ENCODE peak calls at places on chromosome 17, in nine cellular contexts. B is HepG2, T is A549, E is GM23338, I is HCT116, F is GM12878, Q is SK-N-SH, W is K562, N is Panc1. S is an unnamed sample.

GRCh38 chr17:30947796-30948195 is 23.0 kb upstream of the RNF135 start:
- DNase-seq in W (no peak), Q (no peak), B (no peak), I (no peak), N (no peak), F (no peak), E (no peak), T (no peak), S (no peak)

GRCh38 chr17:75894049-75894742 is 2.6 kb downstream of the TRIM65 start:
- DNase-seq in F (no peak), I (no peak), W (no peak), Q (no peak), B (peak), E (peak), T (no peak), N (no peak), S (no peak)

GRCh38 chr17:17819561-17819995 is 17.2 kb downstream of the SREBF1 start:
- DNase-seq in W (peak), T (peak), Q (peak), F (peak), I (no peak), B (peak), N (no peak), E (peak), S (no peak)

GRCh38 chr17:29613856-29614255 is 8.9 kb downstream of the CORO6 start:
- DNase-seq in F (no peak), I (no peak), N (no peak), Q (no peak), E (peak), T (no peak), W (no peak), B (no peak), S (no peak)

GRCh38 chr17:59365383-59365981 is 34.0 kb downstream of the YPEL2 start:
- DNase-seq in N (no peak), B (peak), W (peak), E (no peak), F (no peak), I (no peak), T (no peak), Q (peak), S (no peak)

GRCh38 chr17:35313875-35314409 is 59.5 kb downstream of the SLFN11 start:
- DNase-seq in W (peak), F (no peak), N (no peak), Q (peak), T (no peak), I (no peak), B (no peak), E (peak), S (no peak)

GRCh38 chr17:28261219-28261618 is 57.8 kb upstream of the TMEM97 start:
- DNase-seq in I (no peak), B (no peak), F (no peak), W (no peak), E (no peak), T (no peak), Q (no peak), N (no peak), S (no peak)

GRCh38 chr17:75748706-75749105 is 16.3 kb downstream of the GALK1 start:
- DNase-seq in F (no peak), T (no peak), Q (no peak), B (no peak), E (no peak), W (no peak), N (no peak), I (no peak), S (no peak)

GRCh38 chr17:7235693-7236665 is 1.7 kb upstream of the DVL2 start:
- DNase-seq in T (no peak), B (no peak), E (no peak), F (no peak), N (no peak), Q (no peak), W (peak), I (no peak), S (no peak)

DNA sequence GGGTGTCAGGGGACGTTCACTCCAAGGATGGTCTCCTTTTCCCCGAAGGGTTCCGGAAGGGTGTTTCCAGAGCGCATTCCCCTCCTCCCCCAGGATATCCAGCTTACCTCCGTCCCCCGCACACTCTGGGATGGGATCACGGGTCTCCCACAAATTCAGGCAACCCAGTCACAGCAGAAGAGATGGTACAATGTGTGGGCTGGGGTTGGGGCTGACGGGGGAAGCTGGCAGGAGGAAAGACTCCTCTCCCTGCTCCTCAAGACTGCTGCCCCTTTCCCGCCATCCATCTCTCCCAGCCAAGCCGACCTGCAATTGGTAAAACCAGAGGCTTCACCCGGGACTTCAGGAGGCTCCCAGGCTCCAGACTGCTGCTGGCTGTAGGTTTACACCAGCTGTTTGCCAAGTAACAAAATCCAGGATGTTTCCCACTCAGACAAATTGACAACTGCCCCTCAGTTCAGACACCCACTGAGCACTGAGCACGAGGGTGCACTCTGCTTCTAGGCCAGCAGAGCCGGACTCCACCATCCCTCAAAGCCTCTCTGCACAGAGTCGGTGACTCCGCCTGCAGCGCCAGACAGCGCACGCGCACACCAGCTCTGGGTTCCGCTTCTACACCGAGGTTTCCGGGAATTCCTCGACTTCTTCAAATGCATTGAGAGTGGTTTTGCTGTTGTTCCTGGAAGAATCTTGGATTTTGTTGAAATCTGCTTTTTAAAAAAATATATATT is 37.7 kb downstream of the ASPA start:
- DNase-seq in E (no peak), N (no peak), W (peak), B (no peak), T (no peak), Q (no peak), F (no peak), I (no peak), S (no peak)
- H3K4me3 ChIP-seq in E (no peak), N (no peak), W (no peak), B (no peak), T (no peak), Q (no peak), F (no peak), I (no peak), S (no peak)

GRCh38 chr17:63451150-63451549 is 5.0 kb upstream of the CYB561 start:
- DNase-seq in Q (no peak), F (no peak), W (no peak), B (no peak), N (no peak), T (no peak), E (no peak), I (no peak), S (no peak)
- TF ChIP-seq REST in Q (no peak), F (no peak), W (no peak), B (no peak), N (no peak), T (no peak), E (no peak), I (no peak), S (no peak)

DNA sequence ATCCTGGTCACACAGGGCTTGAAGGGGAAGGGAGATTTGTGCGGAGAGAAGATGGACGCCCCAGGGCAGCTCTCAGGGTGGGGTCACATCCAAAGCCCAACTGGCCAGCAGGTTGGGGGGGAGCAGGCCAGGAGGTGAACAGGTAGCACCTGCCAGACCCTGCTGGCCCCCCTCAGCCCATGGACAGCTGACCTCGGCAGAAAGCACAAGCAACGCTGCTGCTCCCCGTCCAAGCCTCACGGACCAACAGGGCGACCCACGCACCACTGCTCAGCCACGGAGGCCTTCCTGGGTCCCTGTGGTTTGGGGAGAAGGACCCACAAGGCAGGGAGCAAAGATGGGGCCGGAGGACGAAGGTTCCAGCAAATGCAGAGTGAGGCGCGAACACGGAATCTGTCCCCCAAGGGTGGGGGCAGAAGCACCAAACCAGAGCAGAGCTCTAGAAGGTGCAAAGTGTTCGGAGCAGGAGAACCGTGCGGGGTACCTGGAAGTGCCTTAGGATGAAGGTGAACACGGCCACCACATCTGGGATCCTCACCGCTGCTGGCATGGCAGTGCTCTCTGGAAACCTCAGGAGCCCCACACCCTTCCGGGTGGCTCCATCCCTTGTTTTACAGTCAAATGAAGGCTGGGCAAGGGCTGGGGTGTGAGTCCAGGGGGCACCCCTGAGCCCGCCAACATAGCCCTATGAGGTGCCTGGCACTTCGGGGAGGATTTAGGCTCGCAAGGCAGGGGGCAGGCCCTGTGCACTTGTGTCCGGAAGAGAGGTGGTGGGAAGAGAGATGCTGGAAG is 17.9 kb downstream of the CEP295NL start:
- DNase-seq in N (no peak), T (no peak), B (no peak), F (no peak), Q (peak), W (no peak), I (no peak), E (no peak), S (no peak)
- H3K4me3 ChIP-seq in N (no peak), T (no peak), B (no peak), F (no peak), Q (no peak), W (no peak), I (no peak), E (no peak), S (no peak)

DNA sequence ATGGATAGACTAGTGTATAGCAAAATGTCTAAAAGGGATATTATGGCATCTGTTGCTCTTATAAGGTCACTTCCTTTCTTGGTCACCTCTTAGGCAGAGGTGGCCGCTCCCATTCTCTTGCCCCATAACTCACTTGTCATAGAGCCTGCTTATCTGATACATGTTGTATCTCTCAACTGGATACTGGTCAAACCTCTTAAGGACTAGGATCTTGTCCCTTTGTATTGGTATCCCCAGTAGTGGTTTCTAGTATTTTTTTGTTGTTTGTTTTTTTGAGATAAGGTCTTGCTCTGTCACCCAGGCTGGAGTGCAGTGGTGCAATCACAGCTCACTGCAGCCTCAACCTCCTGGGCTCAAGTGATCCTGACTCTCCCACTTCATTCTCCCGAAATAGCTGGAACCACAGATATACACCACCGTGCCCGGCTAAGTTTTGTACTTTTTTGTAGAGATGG is 27.0 kb downstream of the ZSWIM7 start:
- DNase-seq in I (no peak), F (no peak), W (no peak), N (no peak), Q (no peak), E (no peak), T (no peak), B (no peak), S (no peak)
- TF ChIP-seq REST in I (no peak), F (no peak), W (no peak), N (no peak), Q (no peak), E (no peak), T (no peak), B (no peak), S (no peak)

GRCh38 chr17:50136096-50136687 is 6.2 kb upstream of the SAMD14 start:
- DNase-seq in W (no peak), I (no peak), Q (no peak), E (no peak), N (no peak), T (no peak), F (no peak), B (no peak), S (no peak)
- H3K4me3 ChIP-seq in W (no peak), I (no peak), Q (no peak), E (no peak), N (no peak), T (no peak), F (no peak), B (no peak), S (no peak)

DNA sequence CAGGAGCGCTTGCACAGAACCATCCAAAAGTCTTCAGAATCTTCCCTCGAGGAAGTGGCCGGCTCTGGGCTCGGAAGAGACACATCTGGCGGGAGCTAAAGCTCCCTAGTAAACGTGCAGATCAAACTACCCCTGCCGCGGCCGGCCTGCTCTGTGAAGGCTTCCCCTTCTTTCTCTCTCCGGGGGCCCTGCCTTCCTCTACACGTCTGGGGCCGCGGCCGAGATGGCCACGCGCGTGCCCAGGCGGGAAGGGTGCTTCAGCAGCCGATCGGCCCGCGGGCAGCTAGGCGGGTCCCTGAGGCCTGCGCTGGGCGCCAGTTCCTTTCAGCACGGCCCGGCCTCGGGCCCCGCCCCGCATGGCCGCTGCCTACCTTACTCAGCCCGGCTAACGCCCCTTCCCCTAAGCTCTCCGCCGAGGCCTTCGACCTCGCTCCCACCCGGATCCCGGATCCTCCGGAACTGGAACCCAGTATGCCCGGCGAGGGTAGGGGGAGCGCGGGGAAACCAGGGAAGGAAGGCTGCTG is 408 bp downstream of the TMEM11 start:
- DNase-seq in W (peak), N (no peak), T (no peak), E (peak), I (no peak), Q (peak), B (no peak), F (no peak), S (peak)
- TF ChIP-seq REST in W (no peak), N (no peak), T (no peak), E (no peak), I (no peak), Q (no peak), B (no peak), F (no peak), S (no peak)

S was measured in HL-60.